ENCODE peak calls at places on chromosomes 5 and 9, in ten cellular contexts. A, D, W, V, J, E, R, C, Z and N are unnamed samples.

GRCh38 chr9:36191290-36191645 is 547 bp downstream of the CLTA start:
- DNase-seq in R (no peak), W (no peak), Z (no peak), V (peak), E (peak), C (no peak), J (peak), A (no peak), D (peak), N (no peak)

GRCh38 chr9:109192732-109193361 is 25.8 kb upstream of the FRRS1L start:
- DNase-seq in D (no peak), C (peak), A (peak), V (peak), Z (no peak), E (peak), R (no peak), W (no peak), J (peak), N (no peak)

GRCh38 chr9:129458155-129458661 is 162.7 kb downstream of the C9orf50 start:
- DNase-seq in D (no peak), V (no peak), A (peak), W (no peak), C (no peak), R (no peak), J (peak), Z (no peak), E (no peak), N (no peak)

GRCh38 chr5:126377444-126377843 is 45.8 kb upstream of the GRAMD2B start:
- DNase-seq in Z (no peak), W (no peak), D (no peak), V (no peak), E (no peak), J (no peak), C (no peak), R (no peak), A (no peak), N (no peak)

GRCh38 chr9:128124873-128125574 is 2.5 kb downstream of the PTGES2 start:
- DNase-seq in V (peak), R (peak), Z (peak), A (peak), J (no peak), W (peak), E (peak), C (peak), D (peak), N (no peak)

GRCh38 chr9:70561805-70562395 is 147.4 kb upstream of the KLF9 start:
- DNase-seq in E (no peak), D (no peak), J (no peak), C (no peak), R (no peak), Z (no peak), V (no peak), A (no peak), W (no peak), N (no peak)

GRCh38 chr9:98607787-98608186 is 100.9 kb downstream of the GABBR2 start:
- DNase-seq in W (no peak), E (peak), C (no peak), J (no peak), A (no peak), R (no peak), V (no peak), D (no peak), Z (no peak), N (no peak)

GRCh38 chr9:128828719-128829452 is 708 bp downstream of the SPOUT1 start:
- DNase-seq in A (no peak), V (no peak), W (no peak), D (no peak), C (no peak), J (no peak), R (no peak), E (no peak), Z (no peak), N (no peak)

GRCh38 chr5:54804521-54804920 is 180.9 kb downstream of the ESM1 start:
- DNase-seq in C (no peak), E (no peak), V (no peak), J (no peak), D (no peak), W (no peak), R (no peak), Z (no peak), A (no peak), N (no peak)

GRCh38 chr5:175796536-175797499 is 74.6 kb upstream of the CPLX2 start:
- DNase-seq in A (peak), R (no peak), J (peak), W (no peak), E (peak), V (peak), C (peak), Z (peak), D (peak), N (peak)

GRCh38 chr5:170305016-170305645 is 7.6 kb upstream of the LCP2 start:
- DNase-seq in W (no peak), V (no peak), Z (no peak), C (no peak), A (no peak), D (no peak), E (no peak), R (no peak), J (no peak), N (no peak)

GRCh38 chr9:133533878-133534277 is 626 bp upstream of the ADAMTSL2 start:
- DNase-seq in W (no peak), A (no peak), Z (no peak), D (no peak), V (no peak), C (no peak), J (no peak), E (no peak), R (no peak), N (no peak)

GRCh38 chr5:177369050-177369912 is 11.6 kb downstream of the RGS14 start:
- DNase-seq in R (no peak), D (peak), W (no peak), A (peak), Z (no peak), C (no peak), J (peak), V (peak), E (peak), N (no peak)

GRCh38 chr9:132679946-132680620 is 9.8 kb downstream of the GTF3C4 start:
- DNase-seq in D (no peak), A (no peak), E (no peak), W (no peak), J (peak), V (no peak), C (no peak), R (no peak), Z (no peak), N (no peak)

GRCh38 chr9:98775831-98776441 is 20.4 kb downstream of the ANKS6 start:
- DNase-seq in J (peak), D (peak), C (peak), Z (no peak), R (no peak), W (no peak), A (no peak), E (peak), V (peak), N (no peak)

GRCh38 chr5:58410441-58410840 is 49.4 kb downstream of the PLK2 start:
- DNase-seq in R (no peak), E (peak), A (no peak), W (peak), V (no peak), Z (no peak), C (no peak), J (no peak), D (no peak), N (no peak)

GRCh38 chr9:129365196-129365595 is 187.1 kb upstream of the IER5L start:
- DNase-seq in V (no peak), J (no peak), W (no peak), E (peak), Z (no peak), C (no peak), D (no peak), R (no peak), A (no peak), N (no peak)

GRCh38 chr5:156850206-156850751 is at the start of gene PPP1R2B:
- DNase-seq in C (no peak), E (no peak), A (peak), Z (no peak), V (no peak), R (no peak), D (no peak), W (no peak), J (no peak), N (no peak)

DNA sequence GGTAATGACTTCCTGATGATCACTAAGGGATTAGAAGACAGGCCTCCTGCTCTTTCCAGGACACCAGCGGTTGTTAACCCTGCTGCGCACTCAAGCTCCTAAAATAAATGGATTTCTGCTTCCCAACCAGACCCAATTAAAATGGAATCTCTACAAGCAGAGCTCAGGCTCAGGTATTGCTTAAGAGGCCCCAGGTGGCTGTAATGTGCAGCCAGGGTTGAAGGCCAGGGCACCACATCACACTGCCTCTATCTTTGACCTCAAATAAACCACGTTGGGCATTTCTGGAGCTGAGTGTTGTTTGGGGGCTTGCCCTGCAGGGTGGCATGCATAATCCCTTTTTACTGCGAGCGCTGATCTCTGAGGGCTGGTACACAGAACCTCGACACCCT is 108.0 kb downstream of the FBXO38 start:
- DNase-seq in R (no peak), E (no peak), J (no peak), C (no peak), Z (no peak), D (no peak), W (no peak), V (no peak), A (no peak), N (no peak)
- TF ChIP-seq CTCF in R (no peak), E (no peak), J (no peak), C (no peak), Z (no peak), D (no peak), W (no peak), V (no peak), A (no peak), N (no peak)

GRCh38 chr5:103942587-103943186 is 380.1 kb upstream of the NUDT12 start:
- DNase-seq in D (no peak), J (no peak), W (no peak), R (no peak), V (no peak), C (no peak), A (no peak), E (no peak), Z (no peak), N (no peak)
- TF ChIP-seq CTCF in D (no peak), J (no peak), W (no peak), R (peak), V (no peak), C (no peak), A (no peak), E (peak), Z (no peak), N (no peak)

GRCh38 chr9:120729796-120730195 is 15.5 kb upstream of the MEGF9 start:
- DNase-seq in V (no peak), E (peak), Z (no peak), J (no peak), A (no peak), R (no peak), C (no peak), D (no peak), W (peak), N (no peak)
- TF ChIP-seq CTCF in V (no peak), E (no peak), Z (no peak), J (peak), A (no peak), R (peak), C (no peak), D (peak), W (peak), N (no peak)

GRCh38 chr5:43231977-43232376 is 40.0 kb downstream of the NIM1K start:
- DNase-seq in W (no peak), C (no peak), R (no peak), D (no peak), V (no peak), J (no peak), A (peak), E (peak), Z (no peak), N (no peak)
- TF ChIP-seq CTCF in W (peak), C (no peak), R (peak), D (no peak), V (no peak), J (no peak), A (peak), E (peak), Z (no peak), N (no peak)

GRCh38 chr9:75002422-75003023 is 25.6 kb downstream of the CARNMT1 start:
- DNase-seq in A (no peak), Z (no peak), R (no peak), E (no peak), D (no peak), C (no peak), J (no peak), W (no peak), V (no peak), N (no peak)
- TF ChIP-seq CTCF in A (no peak), Z (no peak), R (peak), E (no peak), D (peak), C (no peak), J (no peak), W (peak), V (peak), N (no peak)

DNA sequence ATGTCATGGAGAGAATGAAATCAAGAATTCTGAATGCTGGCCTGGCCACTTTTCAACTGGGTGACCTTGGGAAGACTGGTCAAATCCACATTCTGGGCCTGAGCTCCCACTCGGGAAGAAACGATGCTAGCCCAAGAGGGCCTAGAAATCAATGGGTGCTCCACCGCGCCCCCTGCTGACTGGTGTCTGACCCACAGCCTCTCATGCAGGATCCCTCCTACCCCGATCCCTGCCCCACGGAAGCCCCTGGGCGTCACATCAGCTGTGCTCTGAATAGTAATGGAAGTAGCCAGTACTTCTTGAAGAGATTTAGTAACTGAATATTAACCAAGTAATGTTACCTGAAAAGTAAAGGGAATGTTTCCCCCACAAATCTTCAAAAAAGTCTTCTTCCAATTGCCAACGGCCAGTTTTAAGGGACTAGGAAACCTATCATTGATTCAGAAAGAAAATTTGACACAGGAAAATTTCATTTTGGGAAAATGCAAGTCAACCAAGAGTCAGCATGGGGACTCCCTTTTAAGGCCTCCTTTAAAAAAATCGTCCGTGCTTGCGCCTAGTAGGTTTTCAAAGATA is 43.9 kb downstream of the CRB2 start:
- DNase-seq in D (peak), V (peak), W (no peak), J (peak), R (no peak), E (no peak), C (no peak), Z (no peak), A (no peak), N (no peak)
- TF ChIP-seq CTCF in D (peak), V (peak), W (peak), J (peak), R (peak), E (peak), C (peak), Z (no peak), A (peak), N (no peak)

GRCh38 chr9:14056235-14056930 is 257.6 kb downstream of the NFIB start:
- DNase-seq in R (no peak), C (no peak), V (no peak), Z (no peak), W (no peak), E (no peak), D (no peak), J (no peak), A (no peak), N (no peak)
- TF ChIP-seq CTCF in R (no peak), C (no peak), V (no peak), Z (no peak), W (no peak), E (no peak), D (no peak), J (no peak), A (no peak), N (no peak)

GRCh38 chr9:136762915-136763648 is 1.2 kb downstream of the LCN15 start:
- DNase-seq in Z (no peak), J (peak), W (no peak), V (peak), R (peak), D (peak), E (peak), A (peak), C (peak), N (no peak)
- TF ChIP-seq CTCF in Z (no peak), J (no peak), W (no peak), V (no peak), R (no peak), D (no peak), E (no peak), A (no peak), C (no peak), N (no peak)